ENCODE peak calls at places on chromosome 3, in seven cellular contexts. F is skeletal muscle cell; C is cardiac muscle cell; M is stimulated activated naive B cell treated with anti-CD40 and anti-IgM and Interleukin-4, amounts not matched to agents 10 μg/mL and 1 μg/mL and 100 μg/mL, for 72 hours; O is mesothelial cell of epicardium; U is NCI-H345; G is brain microvascular endothelial cell. A is an unnamed sample.

GRCh38 chr3:187739125-187739560 is 6.1 kb downstream of the BCL6 start:
- DNase-seq in F (no peak), C (no peak), M (no peak), O (no peak), U (peak), G (no peak), A (no peak)

GRCh38 chr3:172305552-172305951 is 142.7 kb downstream of the GHSR start:
- DNase-seq in F (peak), C (peak), M (no peak), O (no peak), U (no peak), G (peak), A (no peak)

GRCh38 chr3:42519568-42519962 is 17.1 kb downstream of the VIPR1 start:
- DNase-seq in F (no peak), C (no peak), M (no peak), O (no peak), U (no peak), G (no peak), A (no peak)

GRCh38 chr3:10762611-10763247 is 53.3 kb upstream of the SLC6A11 start:
- DNase-seq in F (no peak), C (no peak), M (no peak), O (no peak), U (no peak), G (no peak), A (no peak)

GRCh38 chr3:100032262-100032661 is 82.0 kb downstream of the FILIP1L start:
- DNase-seq in F (peak), C (peak), M (no peak), O (no peak), U (no peak), G (peak), A (peak)

GRCh38 chr3:169478566-169479313 is 184.8 kb downstream of the MECOM start:
- DNase-seq in F (no peak), C (peak), M (no peak), O (no peak), U (no peak), G (peak), A (no peak)

GRCh38 chr3:101878589-101878988 is 29.3 kb downstream of the NFKBIZ start:
- DNase-seq in F (no peak), C (no peak), M (no peak), O (no peak), U (peak), G (no peak), A (no peak)

GRCh38 chr3:57919987-57920386 is 88.2 kb upstream of the FLNB start:
- DNase-seq in F (no peak), C (peak), M (no peak), O (no peak), U (no peak), G (no peak), A (no peak)

GRCh38 chr3:115667175-115668065 is 44.1 kb downstream of the GAP43 start:
- DNase-seq in F (peak), C (no peak), M (no peak), O (no peak), U (no peak), G (no peak), A (no peak)

GRCh38 chr3:16280671-16281070 is 15.7 kb downstream of the OXNAD1 start:
- DNase-seq in F (no peak), C (no peak), M (no peak), O (no peak), U (no peak), G (no peak), A (no peak)

GRCh38 chr3:90036931-90037330 is 929.5 kb downstream of the EPHA3 start:
- DNase-seq in F (no peak), C (no peak), M (no peak), O (no peak), U (no peak), G (no peak), A (no peak)

GRCh38 chr3:178385280-178385952 is 150.8 kb upstream of the KCNMB2 start:
- DNase-seq in F (no peak), C (peak), M (peak), O (no peak), U (peak), G (peak), A (no peak)

GRCh38 chr3:69181592-69182211 is 59.3 kb upstream of the LMOD3 start:
- DNase-seq in F (no peak), C (peak), M (no peak), O (no peak), U (no peak), G (peak), A (no peak)

GRCh38 chr3:49662720-49663413 is 11.3 kb upstream of the APEH start:
- DNase-seq in F (no peak), C (no peak), M (no peak), O (no peak), U (no peak), G (no peak), A (no peak)

GRCh38 chr3:49807427-49808114 is 4.5 kb downstream of the INKA1 start:
- DNase-seq in F (no peak), C (peak), M (no peak), O (no peak), U (no peak), G (no peak), A (no peak)

GRCh38 chr3:124428372-124429128 is 301.7 kb upstream of the UMPS start:
- DNase-seq in F (no peak), C (no peak), M (no peak), O (no peak), U (no peak), G (no peak), A (no peak)

GRCh38 chr3:184539801-184540440 is 21.7 kb upstream of the EPHB3 start:
- DNase-seq in F (no peak), C (no peak), M (no peak), O (no peak), U (no peak), G (no peak), A (no peak)

GRCh38 chr3:36124118-36124796 is 256.0 kb upstream of the STAC start:
- DNase-seq in F (peak), C (peak), M (no peak), O (no peak), U (no peak), G (peak), A (peak)

GRCh38 chr3:187709155-187709554 is 6.8 kb upstream of the RTP2 start:
- DNase-seq in F (no peak), C (no peak), M (no peak), O (no peak), U (no peak), G (no peak), A (no peak)

GRCh38 chr3:101938262-101938847 is 89.0 kb downstream of the NFKBIZ start:
- DNase-seq in F (no peak), C (no peak), M (peak), O (no peak), U (no peak), G (no peak), A (no peak)

GRCh38 chr3:55692958-55693558 is 206.0 kb upstream of the WNT5A start:
- DNase-seq in F (peak), C (peak), M (no peak), O (no peak), U (peak), G (peak), A (no peak)

GRCh38 chr3:177536873-177537272 is 339.6 kb upstream of the TBL1XR1 start:
- DNase-seq in F (no peak), C (no peak), M (no peak), O (no peak), U (no peak), G (no peak), A (no peak)

GRCh38 chr3:38616111-38616510 is 33.4 kb downstream of the SCN5A start:
- DNase-seq in F (no peak), C (no peak), M (no peak), O (no peak), U (no peak), G (no peak), A (no peak)

GRCh38 chr3:20043398-20043797 is 3.2 kb downstream of the KAT2B start:
- DNase-seq in F (no peak), C (peak), M (no peak), O (no peak), U (no peak), G (peak), A (no peak)

GRCh38 chr3:48151807-48152427 is 36.3 kb downstream of the CDC25A start:
- DNase-seq in F (no peak), C (peak), M (no peak), O (no peak), U (no peak), G (no peak), A (no peak)

A was measured in AG09309.